ENCODE peak calls at places on chromosomes 1 and 21, in seven cellular contexts. K is transverse colon, P is esophagus muscularis mucosa, E is sigmoid colon, M is tibial nerve, U is A549, Y is HepG2. C is an unnamed sample.

GRCh38 chr1:3473381-3473844 is 18.9 kb downstream of the ARHGEF16 start:
- DNase-seq in K (no peak), P (no peak), E (no peak), M (no peak), U (no peak), Y (no peak), C (no peak)

GRCh38 chr1:240030236-240030635 is 61.4 kb upstream of the FMN2 start:
- DNase-seq in K (no peak), P (no peak), E (no peak), M (no peak), U (no peak), Y (no peak), C (no peak)

GRCh38 chr1:152907686-152908601 is at the start of gene IVL:
- DNase-seq in K (no peak), P (peak), E (no peak), M (no peak), U (no peak), Y (no peak), C (no peak)

GRCh38 chr1:35452086-35452485 is 105.1 kb downstream of the KIAA0319L start:
- DNase-seq in K (peak), P (no peak), E (peak), M (no peak), U (no peak), Y (no peak), C (peak)

GRCh38 chr1:199302554-199302953 is 663.7 kb downstream of the PTPRC start:
- DNase-seq in K (no peak), P (no peak), E (no peak), M (no peak), U (no peak), Y (no peak), C (no peak)

GRCh38 chr1:9311489-9311888 is 18.8 kb downstream of the SPSB1 start:
- DNase-seq in K (no peak), P (no peak), E (no peak), M (no peak), U (no peak), Y (no peak), C (no peak)

GRCh38 chr1:67889940-67890567 is 56.8 kb upstream of the GNG12 start:
- DNase-seq in K (no peak), P (no peak), E (no peak), M (no peak), U (peak), Y (no peak), C (no peak)

GRCh38 chr21:14259669-14260458 is 43.9 kb downstream of the RBM11 start:
- DNase-seq in K (no peak), P (no peak), E (no peak), M (no peak), U (peak), Y (peak), C (no peak)

GRCh38 chr1:200252526-200252925 is 157.3 kb downstream of the ZNF281 start:
- DNase-seq in K (no peak), P (no peak), E (no peak), M (no peak), U (no peak), Y (no peak), C (no peak)

GRCh38 chr1:155983191-155984023 is 5.1 kb upstream of the ARHGEF2 start:
- DNase-seq in K (peak), P (no peak), E (peak), M (peak), U (no peak), Y (peak), C (no peak)

GRCh38 chr1:199226163-199226562 is 587.3 kb downstream of the PTPRC start:
- DNase-seq in K (no peak), P (no peak), E (no peak), M (no peak), U (no peak), Y (no peak), C (no peak)

GRCh38 chr1:110187139-110187890 is 22.8 kb upstream of the KCNC4 start:
- DNase-seq in K (no peak), P (no peak), E (no peak), M (no peak), U (no peak), Y (no peak), C (no peak)

GRCh38 chr1:214518387-214518786 is 33.0 kb downstream of the PTPN14 start:
- DNase-seq in K (no peak), P (no peak), E (no peak), M (no peak), U (no peak), Y (no peak), C (no peak)

GRCh38 chr1:186957339-186957738 is 128.6 kb downstream of the PLA2G4A start:
- DNase-seq in K (no peak), P (no peak), E (no peak), M (no peak), U (no peak), Y (no peak), C (no peak)

GRCh38 chr1:215185067-215185620 is 102.6 kb downstream of the KCNK2 start:
- DNase-seq in K (no peak), P (no peak), E (no peak), M (no peak), U (no peak), Y (no peak), C (no peak)

GRCh38 chr1:84940481-84940880 is 47.5 kb upstream of the LPAR3 start:
- DNase-seq in K (no peak), P (no peak), E (no peak), M (no peak), U (no peak), Y (no peak), C (no peak)

GRCh38 chr21:43370091-43370658 is 56.8 kb downstream of the SIK1 start:
- DNase-seq in K (no peak), P (no peak), E (no peak), M (no peak), U (no peak), Y (no peak), C (no peak)

GRCh38 chr21:28298251-28298672 is 694.4 kb downstream of the LTN1 start:
- DNase-seq in K (no peak), P (no peak), E (no peak), M (no peak), U (no peak), Y (no peak), C (no peak)

GRCh38 chr21:21614966-21615365 is 616.8 kb downstream of the NCAM2 start:
- DNase-seq in K (no peak), P (no peak), E (no peak), M (no peak), U (no peak), Y (no peak), C (no peak)

GRCh38 chr1:160637821-160638539 is 8.9 kb downstream of the SLAMF1 start:
- DNase-seq in K (no peak), P (no peak), E (no peak), M (no peak), U (no peak), Y (peak), C (no peak)

GRCh38 chr1:221777434-221778072 is 35.7 kb upstream of the DUSP10 start:
- DNase-seq in K (no peak), P (no peak), E (no peak), M (no peak), U (no peak), Y (no peak), C (no peak)

GRCh38 chr1:84300991-84301758 is at the start of gene SAMD13:
- DNase-seq in K (peak), P (no peak), E (peak), M (peak), U (peak), Y (no peak), C (peak)

GRCh38 chr1:151680812-151681211 is 35.8 kb downstream of the CELF3 start:
- DNase-seq in K (no peak), P (no peak), E (no peak), M (no peak), U (peak), Y (no peak), C (no peak)

GRCh38 chr1:169113613-169114119 is 7.2 kb downstream of the ATP1B1 start:
- DNase-seq in K (no peak), P (no peak), E (no peak), M (no peak), U (peak), Y (peak), C (no peak)

GRCh38 chr1:160167580-160167979 is 16.2 kb downstream of the ATP1A4 start:
- DNase-seq in K (no peak), P (no peak), E (no peak), M (no peak), U (no peak), Y (no peak), C (no peak)

GRCh38 chr1:43653893-43654292 is 3.9 kb downstream of the KDM4A start:
- DNase-seq in K (no peak), P (no peak), E (no peak), M (no peak), U (no peak), Y (no peak), C (no peak)

GRCh38 chr1:160205974-160206369 is 788 bp downstream of the PEA15 start:
- DNase-seq in K (peak), P (no peak), E (peak), M (peak), U (peak), Y (no peak), C (peak)

GRCh38 chr1:210244746-210245367 is 12.3 kb downstream of the SERTAD4 start:
- DNase-seq in K (no peak), P (no peak), E (no peak), M (no peak), U (no peak), Y (no peak), C (no peak)

GRCh38 chr1:61170328-61171238 is 88.2 kb downstream of the NFIA start:
- DNase-seq in K (no peak), P (no peak), E (no peak), M (no peak), U (no peak), Y (no peak), C (no peak)

GRCh38 chr1:160251006-160251405 is 11.3 kb downstream of the DCAF8 start:
- DNase-seq in K (no peak), P (no peak), E (no peak), M (no peak), U (no peak), Y (no peak), C (no peak)

GRCh38 chr1:212977781-212978645 is 27.7 kb downstream of the VASH2 start:
- DNase-seq in K (no peak), P (no peak), E (no peak), M (no peak), U (no peak), Y (no peak), C (no peak)

GRCh38 chr1:66278260-66279046 is 255.5 kb upstream of the SGIP1 start:
- DNase-seq in K (no peak), P (no peak), E (no peak), M (no peak), U (no peak), Y (no peak), C (no peak)

GRCh38 chr1:56830052-56830451 is 10.8 kb upstream of the FYB2 start:
- DNase-seq in K (no peak), P (no peak), E (no peak), M (no peak), U (no peak), Y (no peak), C (no peak)

GRCh38 chr1:167135281-167135840 is 41.5 kb downstream of the STYXL2 start:
- DNase-seq in K (no peak), P (peak), E (no peak), M (no peak), U (no peak), Y (no peak), C (no peak)

GRCh38 chr1:24870551-24871195 is 59.4 kb downstream of the RUNX3 start:
- DNase-seq in K (no peak), P (no peak), E (no peak), M (no peak), U (no peak), Y (no peak), C (no peak)

GRCh38 chr21:29413683-29414082 is 115.0 kb downstream of the BACH1 start:
- DNase-seq in K (no peak), P (no peak), E (no peak), M (no peak), U (no peak), Y (no peak), C (no peak)

GRCh38 chr1:93471911-93472310 is 24.0 kb downstream of the FNBP1L start:
- DNase-seq in K (no peak), P (no peak), E (no peak), M (no peak), U (no peak), Y (no peak), C (no peak)

DNA sequence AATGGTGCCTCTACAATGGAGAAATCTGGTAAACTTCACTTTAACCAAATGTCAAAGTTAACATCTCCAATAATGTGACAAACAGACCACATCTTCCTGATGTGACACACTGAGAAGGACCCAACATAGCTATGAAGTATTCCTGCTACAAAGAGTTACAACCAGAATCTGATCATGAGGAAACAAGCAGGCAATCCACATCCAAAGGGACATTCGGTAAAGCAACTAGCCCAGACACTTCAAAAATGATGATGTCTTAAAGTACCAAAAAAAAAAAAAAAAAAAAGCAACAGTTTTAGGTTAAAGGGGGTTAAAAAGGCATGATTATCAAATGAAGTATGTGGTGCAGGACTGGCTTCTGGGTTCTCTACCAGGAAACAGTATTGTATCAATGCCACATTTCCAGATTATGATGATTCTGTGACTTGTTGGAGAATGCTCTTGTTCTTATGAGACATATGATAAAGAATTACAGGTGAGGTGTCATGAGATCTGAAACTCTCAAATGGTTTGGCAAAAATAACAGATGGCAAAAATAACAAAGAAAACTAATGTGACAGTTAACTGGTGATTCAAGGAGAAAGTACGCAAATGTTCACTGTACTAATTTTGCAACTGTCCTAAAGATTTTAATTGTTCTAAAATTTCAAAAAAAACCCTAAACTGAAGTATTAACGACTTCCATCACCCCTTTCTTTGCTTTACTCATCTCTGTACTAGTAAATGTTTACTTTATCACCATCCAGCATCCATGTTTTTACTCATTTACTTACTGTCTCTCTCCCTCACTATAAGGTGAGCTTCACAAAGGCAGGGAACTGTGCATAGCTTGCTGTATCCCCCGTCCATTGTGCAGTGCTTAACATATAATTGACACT is 2.8 kb downstream of the CD58 start:
- DNase-seq in K (no peak), P (peak), E (no peak), M (no peak), U (no peak), Y (no peak), C (no peak)
- TF ChIP-seq EP300 in K (no peak), P (no peak), E (no peak), M (no peak), U (no peak), Y (no peak), C (no peak)

DNA sequence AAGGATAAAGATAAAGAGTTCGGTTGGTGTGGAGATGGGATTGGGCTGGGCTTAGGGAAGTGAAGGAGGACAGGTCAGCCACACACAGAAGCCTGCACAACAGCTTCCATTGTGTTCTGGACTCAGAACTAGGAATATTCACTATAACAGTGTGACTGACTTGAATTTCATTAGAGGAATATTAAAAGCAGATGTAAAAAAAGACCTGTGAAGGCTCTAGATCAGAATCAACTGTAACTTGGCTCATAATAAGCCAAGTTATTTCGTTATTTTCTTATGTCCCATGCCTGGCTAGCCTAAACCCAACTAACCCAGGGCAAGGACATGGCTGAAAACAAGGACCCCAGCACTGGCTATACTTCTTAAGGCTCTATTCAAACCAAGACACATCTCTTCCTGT is 56.6 kb upstream of the GPR88 start:
- DNase-seq in K (no peak), P (no peak), E (no peak), M (no peak), U (no peak), Y (no peak), C (no peak)
- TF ChIP-seq EP300 in K (no peak), P (no peak), E (no peak), M (no peak), U (no peak), Y (no peak), C (no peak)

DNA sequence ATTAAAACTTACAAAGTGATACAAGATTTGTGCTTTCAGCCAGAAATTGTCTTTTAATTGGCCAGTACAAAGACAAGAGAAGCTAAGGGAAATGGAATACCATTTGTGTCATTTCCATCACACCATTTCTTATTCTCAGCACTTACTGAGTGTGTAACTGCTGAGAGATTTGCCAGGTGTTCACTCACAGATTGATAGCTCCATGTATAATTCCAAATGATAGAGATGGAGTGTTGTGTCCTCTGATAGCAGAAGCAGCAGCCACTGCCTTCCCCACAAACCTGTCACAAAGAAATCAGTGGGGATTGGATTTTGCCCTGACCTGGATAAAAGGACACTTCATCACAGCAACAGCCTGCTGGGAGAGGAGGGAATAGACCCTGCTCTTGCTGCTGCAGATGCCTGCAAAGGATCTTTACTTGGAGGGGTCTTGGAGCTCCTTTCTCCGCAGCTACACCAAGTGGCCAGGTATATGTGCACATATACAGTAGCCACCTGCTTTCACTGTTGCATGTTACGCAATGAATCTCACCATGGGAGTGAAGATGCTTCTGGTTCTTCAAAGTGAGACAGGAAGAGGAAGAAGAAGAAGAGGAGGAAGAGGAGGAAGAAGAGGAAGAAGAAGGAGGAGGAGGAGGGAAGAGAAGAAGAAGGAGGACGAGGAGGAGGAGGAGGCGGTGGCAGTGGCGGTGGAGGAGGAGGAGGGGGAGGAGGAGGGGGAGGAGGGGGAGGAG is 78.7 kb upstream of the KCNJ15 start:
- DNase-seq in K (no peak), P (peak), E (no peak), M (no peak), U (no peak), Y (no peak), C (no peak)
- TF ChIP-seq EP300 in K (no peak), P (no peak), E (no peak), M (no peak), U (no peak), Y (no peak), C (no peak)

DNA sequence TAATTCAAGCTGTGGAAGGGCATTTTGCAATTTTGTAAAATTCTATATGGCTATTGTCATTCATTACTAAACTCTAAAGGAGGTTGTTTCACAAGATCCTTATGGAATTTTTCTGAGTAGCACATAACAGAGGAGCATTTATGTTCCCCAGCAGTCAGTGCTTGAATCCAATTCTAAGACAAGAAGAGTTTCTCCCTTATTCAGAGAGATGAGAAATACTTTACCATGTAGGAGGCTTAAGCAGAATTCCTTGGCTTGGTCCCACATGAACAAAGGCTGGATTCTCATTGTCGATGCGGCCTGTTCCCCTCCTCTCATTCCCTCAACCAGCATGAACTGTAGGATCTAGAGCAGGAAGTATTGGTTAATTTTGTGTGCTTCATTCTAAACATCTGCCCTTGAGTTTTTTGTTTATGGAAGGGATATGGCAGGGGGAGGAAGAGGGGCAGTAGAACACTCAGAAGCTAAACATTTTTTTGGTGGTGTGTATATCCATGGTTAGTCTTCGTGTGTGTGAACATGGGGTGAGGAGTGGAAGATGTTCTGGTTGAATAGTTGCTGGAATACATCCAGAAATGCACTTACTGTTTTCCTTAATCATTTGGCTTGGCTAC is 74.3 kb downstream of the LAMC1 start:
- DNase-seq in K (no peak), P (no peak), E (no peak), M (no peak), U (no peak), Y (no peak), C (no peak)
- TF ChIP-seq EP300 in K (no peak), P (no peak), E (no peak), M (no peak), U (no peak), Y (no peak), C (no peak)

DNA sequence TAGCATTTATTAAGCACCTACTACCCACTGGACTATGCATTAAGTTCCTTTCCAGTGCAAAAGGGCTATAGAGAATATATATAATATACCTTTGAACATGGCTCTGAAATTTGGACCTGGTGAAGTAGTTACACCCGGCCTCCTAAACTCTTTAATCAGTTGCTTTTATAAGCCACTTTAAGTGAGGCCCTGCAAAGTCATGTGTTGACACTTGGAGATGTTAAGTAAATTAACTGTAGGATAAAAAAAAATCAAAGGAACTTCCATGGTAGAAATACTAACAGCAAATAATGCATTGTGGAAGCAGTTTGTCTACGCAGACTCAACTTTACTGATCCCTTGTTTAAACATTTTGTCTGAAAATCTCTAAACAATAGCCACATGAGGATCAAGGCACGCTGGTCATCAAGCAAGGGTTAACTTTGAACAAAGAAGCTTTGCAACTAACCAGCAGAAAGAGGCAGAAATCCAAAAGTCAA is 283.9 kb downstream of the VAV3 start:
- DNase-seq in K (no peak), P (no peak), E (no peak), M (no peak), U (no peak), Y (peak), C (no peak)
- TF ChIP-seq EP300 in K (no peak), P (no peak), E (no peak), M (no peak), U (no peak), Y (peak), C (no peak)

GRCh38 chr1:202998836-202999750 is 8.1 kb upstream of the TMEM183A start:
- DNase-seq in K (peak), P (no peak), E (no peak), M (peak), U (peak), Y (peak), C (no peak)
- TF ChIP-seq EP300 in K (no peak), P (no peak), E (no peak), M (no peak), U (no peak), Y (no peak), C (no peak)